ENCODE peak calls at places on chromosomes 13 and 19, in four cellular contexts. L, J, O and B are unnamed samples.

GRCh38 chr13:25682221-25682620 is 310.4 kb downstream of the ATP8A2 start:
- DNase-seq in J (no peak), L (no peak), O (no peak), B (no peak)

GRCh38 chr13:71242191-71242590 is 624.8 kb downstream of the DACH1 start:
- DNase-seq in J (no peak), L (peak; percentile 8), O (no peak), B (no peak)

GRCh38 chr13:93224545-93224944 is 2.1 kb upstream of the GPC6 start:
- DNase-seq in J (no peak), O (peak; percentile 22), L (no peak), B (no peak)

GRCh38 chr19:54002495-54003315 is 11.3 kb downstream of the CACNG6 start:
- DNase-seq in J (no peak), O (peak; percentile 75), L (no peak), B (no peak)

GRCh38 chr19:46945668-46946067 is 74.0 kb upstream of the NPAS1 start:
- DNase-seq in O (no peak), J (no peak), L (no peak), B (no peak)

GRCh38 chr13:31174018-31174417 is 12.3 kb upstream of the HSPH1 start:
- DNase-seq in J (no peak), L (no peak), O (peak; percentile 38), B (no peak)

GRCh38 chr13:41563501-41564001 is 106.2 kb downstream of the RGCC start:
- DNase-seq in L (peak; percentile 42), J (no peak), O (peak; percentile 30), B (no peak)

GRCh38 chr13:25153736-25154135 is 18.4 kb downstream of the AMER2 start:
- DNase-seq in L (no peak), O (no peak), J (no peak), B (no peak)

GRCh38 chr19:40284501-40285352 is at the start of gene AKT2:
- DNase-seq in O (no peak), J (peak; percentile 71), L (peak; percentile 63), B (peak; percentile 81)

GRCh38 chr19:18504886-18505610 is 16.8 kb downstream of the ELL start:
- DNase-seq in O (peak; percentile 55), J (no peak), L (no peak), B (no peak)
- H3K4me3 ChIP-seq in O (no peak overlapping the region), J (peak overlapping the region; percentile 9), L (no peak overlapping the region), B (no peak overlapping the region)

GRCh38 chr19:50814883-50815282 is 8.7 kb downstream of the KLK1 start:
- DNase-seq in J (no peak), O (no peak), L (no peak), B (no peak)
- H3K27me3 ChIP-seq in J (peaks cover 14% of the 10 kb centered on the region), O (peaks cover 32% of the 10 kb centered on the region), L (peaks cover 40% of the 10 kb centered on the region), B (no peaks in the 10 kb centered on the region)

DNA sequence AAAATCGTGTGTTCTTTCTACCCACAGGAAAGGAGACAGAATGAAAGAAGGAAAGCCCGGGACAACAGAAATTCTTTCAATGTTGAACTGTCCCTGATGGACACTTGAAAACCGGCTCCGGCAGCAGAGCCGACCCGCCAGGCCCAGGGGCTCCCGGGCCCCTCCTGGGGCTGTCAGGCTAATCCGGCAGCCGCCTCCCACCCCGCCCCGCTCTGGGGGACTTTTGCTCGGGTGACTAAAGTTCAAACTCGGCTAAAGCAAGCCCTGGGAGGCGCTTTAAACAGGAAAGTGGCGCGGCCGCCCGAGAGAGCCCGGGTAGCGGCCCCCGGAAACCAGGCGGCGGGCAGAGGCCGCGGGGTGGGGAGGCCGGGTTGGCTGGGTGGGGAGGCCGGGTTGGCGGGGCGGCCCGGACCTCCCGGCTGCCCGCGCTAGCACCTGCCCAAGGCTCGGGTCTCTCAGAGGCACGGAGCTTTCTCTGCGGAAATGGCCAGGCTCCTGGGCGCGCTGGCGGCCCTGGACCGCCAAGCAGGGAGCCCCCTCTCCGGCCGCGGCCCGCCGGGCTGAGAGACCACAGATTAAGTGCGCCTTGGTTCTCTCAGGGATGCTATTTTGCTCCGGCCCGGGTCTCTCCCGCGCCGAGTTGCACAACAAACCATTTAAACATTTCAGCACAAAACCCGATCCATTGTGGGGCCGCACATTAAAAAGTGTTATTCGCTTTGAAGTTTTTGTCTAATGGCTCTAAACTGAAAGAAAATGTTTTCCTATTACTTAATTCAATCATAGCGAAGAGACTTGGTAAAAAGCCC is 2.6 kb upstream of the GSX1 start:
- DNase-seq in L (no peak), O (no peak), J (no peak), B (no peak)
- H3K4me3 ChIP-seq in L (peak overlapping the region; percentile 31), O (no peak overlapping the region), J (peak overlapping the region; percentile 41), B (no peak overlapping the region)

GRCh38 chr19:17953869-17954268 is 13.0 kb upstream of the KCNN1 start:
- DNase-seq in J (no peak), O (no peak), L (no peak), B (no peak)
- H3K27me3 ChIP-seq in J (peaks cover 50% of the 10 kb centered on the region), O (peaks cover 52% of the 10 kb centered on the region), L (peaks cover 90% of the 10 kb centered on the region), B (peaks cover 14% of the 10 kb centered on the region)

GRCh38 chr13:32969516-32969941 is 46.7 kb upstream of the KL start:
- DNase-seq in L (peak; percentile 29), J (no peak), O (no peak), B (no peak)
- H3K4me3 ChIP-seq in L (peak overlapping the region; percentile 33), J (no peak overlapping the region), O (no peak overlapping the region), B (peak overlapping the region; percentile 3)

GRCh38 chr19:3721131-3721899 is 13.1 kb downstream of the TJP3 start:
- DNase-seq in O (peak; percentile 92), L (peak; percentile 78), J (peak; percentile 80), B (peak; percentile 68)

GRCh38 chr19:3722443-3723109 is 14.4 kb downstream of the TJP3 start:
- DNase-seq in L (no peak), O (peak; percentile 48), J (no peak), B (no peak)

GRCh38 chr19:3721900-3722442 is 13.8 kb downstream of the TJP3 start:
- DNase-seq in L (no peak), O (no peak), J (no peak), B (no peak)

GRCh38 chr19:3719868-3720532 is 11.8 kb downstream of the TJP3 start:
- DNase-seq in J (no peak), O (no peak), L (no peak), B (no peak)

GRCh38 chr19:3720533-3720917 is 12.3 kb downstream of the TJP3 start:
- DNase-seq in O (no peak), L (no peak), J (no peak), B (no peak)
- H3K27me3 ChIP-seq in O (no peaks in the 10 kb centered on the region), L (peaks cover 68% of the 10 kb centered on the region), J (peaks cover 4% of the 10 kb centered on the region), B (peaks cover 2% of the 10 kb centered on the region)

GRCh38 chr19:56142087-56142787 is 1.1 kb downstream of the ZNF444 start:
- DNase-seq in L (no peak), J (no peak), O (peak; percentile 75), B (no peak)
- H3K4me3 ChIP-seq in L (peak overlapping the region; percentile 64), J (peak overlapping the region; percentile 54), O (peak overlapping the region; percentile 80), B (peak overlapping the region; percentile 65)

DNA sequence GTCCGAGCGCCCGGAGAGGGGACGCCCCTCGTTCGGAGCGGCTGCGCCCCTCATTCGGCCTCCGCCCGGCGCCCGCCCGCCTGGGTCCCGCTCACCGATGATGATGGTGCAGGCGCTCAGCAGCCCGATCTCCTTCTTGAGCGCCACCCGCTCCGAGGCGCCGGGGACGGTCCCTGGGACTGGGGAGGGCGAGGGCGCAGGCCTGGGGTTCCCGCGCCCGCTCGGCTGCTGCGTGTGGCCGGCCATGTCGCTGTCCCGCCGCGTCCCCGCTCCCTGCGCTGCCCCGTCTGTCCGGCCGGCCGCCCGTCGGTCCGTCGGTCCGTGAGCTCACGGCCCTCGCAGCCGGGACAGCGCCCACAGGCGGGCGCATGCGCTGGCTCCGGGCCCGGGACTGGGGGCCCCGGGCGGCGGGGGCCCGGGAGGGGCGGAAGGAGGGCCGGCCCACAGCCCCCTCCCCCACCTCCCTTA is at the start of gene SLC7A10:
- DNase-seq in L (no peak), J (no peak), O (no peak), B (no peak)
- H3K27me3 ChIP-seq in L (peaks cover 98% of the 10 kb centered on the region), J (peaks cover 19% of the 10 kb centered on the region), O (peaks cover 24% of the 10 kb centered on the region), B (peaks cover 2% of the 10 kb centered on the region)

DNA sequence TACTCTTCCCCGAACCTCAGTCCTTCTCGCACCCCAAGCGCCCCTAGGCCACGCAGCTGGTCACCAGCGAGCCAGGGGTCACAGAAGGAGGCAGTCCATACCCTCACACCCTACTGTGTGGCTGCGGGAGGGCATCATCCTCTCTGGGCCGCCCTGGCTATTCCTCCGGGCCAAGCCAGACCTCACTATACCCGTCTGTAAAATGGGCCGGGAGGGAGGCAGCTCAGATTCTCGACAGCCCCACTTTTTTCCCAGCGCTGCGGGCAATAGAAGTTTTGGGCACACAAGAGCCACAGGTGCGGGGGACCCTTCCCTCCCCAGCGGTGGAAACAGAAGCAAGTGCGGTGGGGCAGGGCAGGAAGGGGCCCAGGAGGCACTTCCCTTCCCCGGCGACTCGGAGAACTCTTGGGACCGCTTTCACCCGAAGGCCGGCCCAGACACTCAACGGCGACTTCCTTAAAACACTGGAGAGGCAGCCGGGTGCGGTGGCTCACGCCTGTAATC is 5.6 kb upstream of the ARRDC2 start:
- DNase-seq in J (no peak), O (no peak), L (peak; percentile 42), B (no peak)
- H3K4me3 ChIP-seq in J (peak overlapping the region; percentile 65), O (peak overlapping the region; percentile 98), L (peak overlapping the region; percentile 82), B (no peak overlapping the region)